ENCODE peak calls at places on chromosomes 5 and 9, in nine cellular contexts. A, B, J, N, S, P, M, F and K are unnamed samples. For H3K4me1, the result is how much of the 10 kb centered on the place peaks cover.

GRCh38 chr5:69024241-69024651 is 69.6 kb upstream of the SLC30A5 start:
- DNase-seq in P (no peak), N (peak), M (no peak), J (peak), F (peak), S (no peak), B (peak), A (peak), K (no peak)

GRCh38 chr5:13944564-13945195 is at the start of gene DNAH5:
- DNase-seq in S (no peak), P (no peak), M (no peak), N (no peak), J (no peak), A (no peak), F (no peak), B (no peak), K (no peak)

GRCh38 chr9:117644607-117645244 is 59.5 kb upstream of the TLR4 start:
- DNase-seq in S (peak), J (peak), N (peak), A (peak), M (peak), B (peak), F (peak), P (peak), K (peak)

GRCh38 chr9:127133739-127134167 is 11.3 kb upstream of the ANGPTL2 start:
- DNase-seq in F (no peak), S (peak), B (no peak), P (peak), M (peak), A (no peak), N (peak), J (peak), K (peak)

GRCh38 chr5:107522456-107522855 is 148.3 kb downstream of the EFNA5 start:
- DNase-seq in B (no peak), F (no peak), S (no peak), J (no peak), N (no peak), P (no peak), M (no peak), A (no peak), K (no peak)

GRCh38 chr5:25544652-25545249 is 900.0 kb upstream of the CDH10 start:
- DNase-seq in N (peak), F (peak), B (peak), M (no peak), A (no peak), J (no peak), S (no peak), P (peak), K (no peak)

GRCh38 chr5:151023047-151023615 is 2.7 kb downstream of the GPX3 start:
- DNase-seq in S (no peak), J (peak), A (peak), N (no peak), M (peak), F (no peak), P (peak), B (no peak), K (no peak)

GRCh38 chr9:109806506-109807115 is 26.6 kb downstream of the PALM2AKAP2 start:
- DNase-seq in B (no peak), S (no peak), P (no peak), F (no peak), J (no peak), M (no peak), A (no peak), N (no peak), K (no peak)

GRCh38 chr9:100020121-100020780 is 78.5 kb downstream of the ERP44 start:
- DNase-seq in P (no peak), N (no peak), M (no peak), A (no peak), B (no peak), F (no peak), S (no peak), J (no peak), K (no peak)

GRCh38 chr9:69395718-69396117 is 70.7 kb downstream of the ENTREP1 start:
- DNase-seq in J (no peak), A (no peak), P (no peak), M (no peak), N (no peak), B (no peak), S (no peak), F (no peak), K (no peak)

GRCh38 chr5:32258406-32258805 is 54.3 kb downstream of the MTMR12 start:
- DNase-seq in F (no peak), P (peak), S (no peak), M (no peak), J (no peak), N (no peak), A (no peak), B (no peak), K (no peak)

GRCh38 chr5:61177070-61177469 is 14.8 kb upstream of the SMIM15 start:
- DNase-seq in B (no peak), M (no peak), S (no peak), P (no peak), F (no peak), J (no peak), N (no peak), A (no peak), K (no peak)

GRCh38 chr5:143063175-143063970 is 293.2 kb downstream of the ARHGAP26 start:
- DNase-seq in J (peak), B (no peak), A (no peak), S (no peak), P (peak), M (peak), F (no peak), N (no peak), K (no peak)

GRCh38 chr9:88803551-88804288 is 187.5 kb upstream of the S1PR3 start:
- DNase-seq in J (no peak), A (no peak), S (no peak), N (no peak), P (no peak), F (no peak), M (no peak), B (peak), K (no peak)

GRCh38 chr9:72864327-72864726 is 88.5 kb downstream of the ALDH1A1 start:
- DNase-seq in M (no peak), B (no peak), S (no peak), P (no peak), A (no peak), J (no peak), N (no peak), F (no peak), K (no peak)

GRCh38 chr5:158410976-158411375 is 552.0 kb upstream of the CLINT1 start:
- DNase-seq in J (no peak), A (no peak), B (no peak), P (no peak), F (no peak), M (no peak), S (no peak), N (no peak), K (no peak)

GRCh38 chr9:133144142-133144886 is 19.4 kb downstream of the GBGT1 start:
- DNase-seq in S (peak), P (peak), M (peak), B (peak), A (peak), N (peak), J (peak), F (peak), K (peak)

GRCh38 chr5:35194636-35195471 is 35.4 kb downstream of the PRLR start:
- DNase-seq in P (peak), N (no peak), S (peak), M (no peak), A (peak), B (no peak), J (peak), F (peak), K (no peak)

GRCh38 chr9:133975511-133975910 is 16.6 kb downstream of the VAV2 start:
- DNase-seq in P (no peak), A (no peak), N (no peak), F (no peak), S (no peak), J (no peak), B (no peak), M (no peak), K (no peak)

GRCh38 chr5:149420509-149421371 is 41.6 kb upstream of the IL17B start:
- DNase-seq in A (no peak), S (no peak), B (no peak), M (peak), N (no peak), P (no peak), J (no peak), F (no peak), K (no peak)

GRCh38 chr5:149417714-149418368 is 38.7 kb upstream of the IL17B start:
- DNase-seq in A (no peak), J (no peak), N (no peak), M (no peak), B (no peak), S (no peak), P (no peak), F (no peak), K (no peak)

GRCh38 chr5:149421372-149421685 is 42.2 kb upstream of the IL17B start:
- DNase-seq in A (no peak), J (no peak), P (no peak), F (no peak), S (no peak), N (no peak), M (no peak), B (no peak), K (no peak)

GRCh38 chr5:149418910-149419531 is 39.9 kb upstream of the IL17B start:
- DNase-seq in J (no peak), P (no peak), S (no peak), N (no peak), F (no peak), M (no peak), A (no peak), B (no peak), K (no peak)

DNA sequence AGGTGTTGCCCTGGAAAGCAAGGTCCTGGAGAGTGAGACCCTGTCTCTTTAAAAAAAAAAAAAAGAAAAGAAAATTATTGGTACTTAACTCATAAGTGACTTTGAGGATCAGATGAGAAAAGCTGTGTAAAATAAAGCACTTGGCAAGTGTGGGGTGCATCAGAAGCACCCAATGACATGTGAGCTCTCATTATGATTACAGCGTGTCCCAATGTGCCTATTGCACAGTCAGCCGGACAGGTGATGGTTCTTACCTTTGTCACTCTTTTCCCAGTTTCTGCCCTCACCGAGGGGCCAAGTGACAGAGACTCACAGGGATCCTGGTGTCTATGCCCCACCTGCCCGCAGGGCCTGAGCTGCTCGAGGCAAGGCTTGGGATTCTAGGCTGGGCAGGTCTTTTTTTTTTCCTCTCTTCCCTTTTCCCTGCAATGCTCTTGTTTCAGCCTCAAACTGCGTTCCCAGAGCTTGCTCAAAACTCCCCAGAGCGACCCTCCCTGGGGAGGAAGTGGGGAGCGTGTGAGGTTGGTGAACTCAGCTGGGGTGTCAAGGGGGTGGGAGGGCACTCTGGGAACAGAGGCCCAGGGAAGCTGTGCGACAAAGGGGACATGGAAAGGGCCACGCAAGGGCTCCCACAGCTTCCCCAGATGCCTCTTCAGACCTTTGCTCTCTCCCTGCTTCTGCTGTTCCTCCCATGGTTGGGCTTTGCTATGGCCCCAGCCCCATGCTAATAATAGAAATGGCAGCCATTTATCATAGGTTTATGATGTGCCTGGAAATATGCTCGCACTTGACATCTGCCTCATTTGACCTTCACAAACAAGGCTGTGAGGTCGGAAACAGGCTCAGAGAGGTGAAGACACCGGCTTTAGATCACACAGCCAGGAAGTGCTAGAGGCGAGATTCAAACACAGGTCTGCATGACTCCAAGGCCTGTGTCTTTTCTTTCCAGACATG is 40.7 kb upstream of the IL17B start:
- DNase-seq in N (no peak), P (no peak), S (no peak), J (no peak), A (no peak), M (peak), B (no peak), F (no peak), K (peak)
- H3K4me1 ChIP-seq in N (under half), P (half or more), S (half or more), J (under half), A (under half), M (under half), B (half or more), F (under half), K (under half)

GRCh38 chr9:86355814-86356213 is 1.6 kb upstream of the TUT7 start:
- DNase-seq in S (no peak), J (no peak), B (no peak), N (no peak), F (no peak), P (no peak), A (no peak), M (no peak), K (no peak)
- H3K4me1 ChIP-seq in S (under half), J (under half), B (under half), N (under half), F (under half), P (under half), A (under half), M (under half), K (under half)

DNA sequence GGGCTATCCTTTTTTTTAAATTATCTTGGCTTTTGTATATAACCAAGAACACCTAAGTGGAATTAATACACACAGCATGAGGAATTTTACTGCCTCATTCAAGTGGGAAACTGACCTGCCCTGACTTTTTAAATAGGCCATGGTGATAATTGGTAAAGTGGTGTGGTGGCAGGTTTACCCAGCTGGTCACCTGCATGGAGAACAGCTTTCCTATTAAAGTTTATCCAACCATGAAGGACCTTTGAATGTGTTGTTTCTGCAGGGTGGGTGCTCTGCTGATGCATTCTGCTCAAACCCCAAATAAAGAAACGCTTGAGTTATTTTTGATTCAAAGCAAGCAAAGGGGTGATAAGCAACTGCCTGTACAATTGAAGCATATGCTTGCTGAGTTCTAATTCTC is 261.0 kb upstream of the GRIN3A start:
- DNase-seq in N (no peak), P (no peak), F (no peak), S (no peak), M (no peak), A (no peak), B (no peak), J (no peak), K (no peak)
- H3K4me1 ChIP-seq in N (under half), P (under half), F (under half), S (under half), M (under half), A (under half), B (under half), J (under half), K (under half)

GRCh38 chr9:136682710-136683109 is 4.5 kb downstream of the AGPAT2 start:
- DNase-seq in F (no peak), B (no peak), N (peak), J (no peak), P (no peak), A (no peak), M (no peak), S (no peak), K (no peak)
- H3K4me1 ChIP-seq in F (under half), B (under half), N (under half), J (under half), P (under half), A (under half), M (under half), S (under half), K (under half)

DNA sequence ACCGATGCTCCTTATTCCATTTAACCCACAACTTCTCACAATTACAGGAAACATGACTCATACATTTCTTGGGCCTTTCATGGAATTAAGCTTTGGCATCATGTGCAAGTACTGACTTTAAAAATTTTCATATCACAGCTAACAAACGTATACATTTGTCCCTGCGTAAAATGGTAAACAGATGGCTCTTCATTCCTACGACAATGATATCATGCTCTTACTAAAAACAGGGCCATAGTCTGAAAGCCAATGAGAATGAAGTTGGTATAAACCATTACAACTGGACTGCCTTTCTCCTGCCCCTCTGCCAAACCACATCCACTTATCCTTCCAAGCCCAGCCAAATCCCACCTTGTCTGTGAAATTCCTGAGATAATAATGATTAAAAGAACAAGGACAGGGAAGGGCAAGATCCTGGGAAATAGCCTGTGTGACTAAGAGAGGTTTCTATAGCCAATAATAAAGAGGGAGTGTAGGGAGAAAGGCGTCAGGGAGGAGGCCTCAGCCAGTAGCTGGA is 44.9 kb upstream of the ZNF366 start:
- DNase-seq in J (no peak), M (no peak), A (no peak), B (no peak), N (peak), F (no peak), P (no peak), S (no peak), K (no peak)
- H3K4me1 ChIP-seq in J (under half), M (under half), A (under half), B (under half), N (under half), F (under half), P (under half), S (under half), K (under half)

GRCh38 chr9:121938621-121939020 is 154.5 kb downstream of the TTLL11 start:
- DNase-seq in M (no peak), N (no peak), B (no peak), A (no peak), F (no peak), P (no peak), S (no peak), J (no peak), K (no peak)

GRCh38 chr9:121942313-121942712 is 150.8 kb downstream of the TTLL11 start:
- DNase-seq in M (no peak), P (no peak), A (no peak), F (no peak), S (no peak), J (no peak), B (no peak), N (no peak), K (no peak)

GRCh38 chr9:121935744-121936143 is 157.4 kb downstream of the TTLL11 start:
- DNase-seq in A (no peak), S (no peak), J (no peak), N (peak), F (no peak), M (no peak), B (no peak), P (no peak), K (no peak)

GRCh38 chr9:121939643-121940042 is 153.5 kb downstream of the TTLL11 start:
- DNase-seq in M (no peak), S (no peak), A (no peak), J (no peak), B (no peak), N (no peak), F (peak), P (no peak), K (no peak)

DNA sequence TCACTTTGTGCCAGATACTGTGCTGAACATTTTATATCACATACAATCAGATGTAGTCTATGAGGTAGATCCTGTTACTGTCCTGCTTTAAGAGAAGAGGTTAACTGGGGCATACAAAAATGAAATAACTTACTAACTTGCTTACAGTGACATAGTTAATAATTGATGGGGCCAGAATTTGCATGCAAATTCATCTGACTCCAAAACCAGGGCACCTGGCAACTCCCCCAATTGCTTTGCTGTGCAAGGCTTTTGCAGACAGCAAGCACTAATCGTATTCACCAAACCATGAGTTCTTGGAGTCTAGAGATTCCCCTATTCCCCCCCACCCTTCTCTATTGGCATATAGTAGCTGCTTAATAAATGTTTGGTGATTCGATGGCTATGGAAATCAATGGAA is 155.9 kb downstream of the TTLL11 start:
- DNase-seq in F (peak), M (no peak), B (no peak), P (no peak), J (no peak), N (no peak), S (no peak), A (no peak), K (no peak)
- H3K4me1 ChIP-seq in F (half or more), M (under half), B (under half), P (under half), J (under half), N (under half), S (under half), A (under half), K (under half)

GRCh38 chr9:137669261-137669672 is 50.5 kb downstream of the EHMT1 start:
- DNase-seq in N (peak), J (no peak), P (peak), B (peak), S (no peak), M (no peak), A (no peak), F (peak), K (peak)
- H3K4me1 ChIP-seq in N (under half), J (under half), P (half or more), B (under half), S (half or more), M (under half), A (under half), F (half or more), K (under half)